ENCODE peak calls at places on chromosome 1, in nine cellular contexts. B is tibial artery, A is lower lobe of right lung, H is right lobe of liver, J is adrenal gland, N is GM12865, D is pancreas, X is cardiac fibroblast, T is astrocyte of the spinal cord. F is an unnamed sample.

GRCh38 chr1:206935491-206936067 is 10.7 kb downstream of the PIGR start:
- DNase-seq in B (no peak), A (peak; percentile 70), H (peak; percentile 84), J (no peak), N (peak; percentile 65), D (peak; percentile 49), X (peak; percentile 38), T (no peak), F (peak; percentile 39)

GRCh38 chr1:207027221-207027777 is 5.3 kb downstream of the C1orf116 start:
- DNase-seq in B (no peak), A (peak; percentile 63), H (no peak), J (peak; percentile 50), N (no peak), D (no peak), X (peak; percentile 72), T (peak; percentile 60), F (peak; percentile 28)

GRCh38 chr1:119779869-119780356 is 11.2 kb upstream of the HMGCS2 start:
- DNase-seq in B (no peak), A (no peak), H (peak; percentile 92), J (no peak), N (no peak), D (peak; percentile 44), X (peak; percentile 6), T (no peak), F (peak; percentile 59)

GRCh38 chr1:46940307-46940706 is 969 bp downstream of the CYP4A11 start:
- DNase-seq in B (no peak), A (no peak), H (peak; percentile 92), J (no peak), N (no peak), D (no peak), X (no peak), T (no peak), F (no peak)

GRCh38 chr1:51576923-51577322 is 40.0 kb upstream of the OSBPL9 start:
- DNase-seq in B (no peak), A (no peak), H (no peak), J (no peak), N (no peak), D (no peak), X (no peak), T (no peak), F (no peak)

GRCh38 chr1:112011231-112011630 is 21.8 kb upstream of the KCND3 start:
- DNase-seq in B (peak; percentile 25), A (no peak), H (no peak), J (peak; percentile 75), N (no peak), D (peak; percentile 6), X (peak; percentile 44), T (peak; percentile 17), F (peak; percentile 47)

GRCh38 chr1:236945002-236945401 is 59.2 kb downstream of the MT1HL1 start:
- DNase-seq in B (no peak), A (no peak), H (no peak), J (no peak), N (no peak), D (no peak), X (no peak), T (no peak), F (no peak)

GRCh38 chr1:34050711-34051485 is 114.1 kb downstream of the CSMD2 start:
- DNase-seq in B (no peak), A (no peak), H (no peak), J (no peak), N (no peak), D (no peak), X (no peak), T (no peak), F (no peak)

GRCh38 chr1:115056395-115056798 is 26.8 kb downstream of the TSHB start:
- DNase-seq in B (no peak), A (no peak), H (no peak), J (no peak), N (no peak), D (no peak), X (peak; percentile 48), T (peak; percentile 43), F (peak; percentile 14)

GRCh38 chr1:40267767-40268187 is 9.7 kb downstream of the ZMPSTE24 start:
- DNase-seq in B (no peak), A (no peak), H (no peak), J (peak; percentile 53), N (no peak), D (peak; percentile 66), X (peak; percentile 97), T (peak; percentile 91), F (peak; percentile 29)

GRCh38 chr1:154726903-154727302 is 118.9 kb upstream of the ADAR start:
- DNase-seq in B (no peak), A (no peak), H (no peak), J (no peak), N (no peak), D (no peak), X (no peak), T (no peak), F (no peak)

GRCh38 chr1:248822148-248823032 is 3.3 kb downstream of the SH3BP5L start:
- DNase-seq in B (no peak), A (no peak), H (no peak), J (no peak), N (peak; percentile 49), D (no peak), X (no peak), T (no peak), F (no peak)

GRCh38 chr1:248820041-248820585 is 5.6 kb downstream of the SH3BP5L start:
- DNase-seq in B (no peak), A (no peak), H (no peak), J (no peak), N (no peak), D (no peak), X (no peak), T (no peak), F (no peak)

GRCh38 chr1:248821641-248822040 is 4.1 kb downstream of the SH3BP5L start:
- DNase-seq in B (no peak), A (no peak), H (no peak), J (no peak), N (no peak), D (no peak), X (no peak), T (no peak), F (no peak)

GRCh38 chr1:248818505-248819374 is 7.0 kb downstream of the SH3BP5L start:
- DNase-seq in B (no peak), A (no peak), H (no peak), J (no peak), N (no peak), D (no peak), X (no peak), T (no peak), F (no peak)

GRCh38 chr1:248821101-248821500 is 4.6 kb downstream of the SH3BP5L start:
- DNase-seq in B (no peak), A (no peak), H (no peak), J (peak; percentile 79), N (no peak), D (no peak), X (peak; percentile 92), T (peak; percentile 58), F (peak; percentile 94)
- H3K4me3 ChIP-seq in B (no peak overlapping the region), A (no peak overlapping the region), H (no peak overlapping the region), J (no peak overlapping the region), N (no peak overlapping the region), D (no peak overlapping the region), X (no peak overlapping the region), T (no peak overlapping the region), F (no peak overlapping the region)

GRCh38 chr1:84890581-84890980 is 2.4 kb downstream of the LPAR3 start:
- DNase-seq in B (no peak), A (no peak), H (no peak), J (no peak), N (no peak), D (no peak), X (no peak), T (no peak), F (no peak)

GRCh38 chr1:84888753-84889152 is 4.3 kb downstream of the LPAR3 start:
- DNase-seq in B (no peak), A (no peak), H (no peak), J (no peak), N (no peak), D (no peak), X (peak; percentile 28), T (no peak), F (no peak)

GRCh38 chr1:84896279-84896678 is 3.3 kb upstream of the LPAR3 start:
- DNase-seq in B (no peak), A (no peak), H (no peak), J (no peak), N (no peak), D (no peak), X (no peak), T (no peak), F (no peak)

GRCh38 chr1:84889437-84889836 is 3.6 kb downstream of the LPAR3 start:
- DNase-seq in B (no peak), A (no peak), H (no peak), J (no peak), N (no peak), D (no peak), X (peak; percentile 50), T (no peak), F (no peak)

DNA sequence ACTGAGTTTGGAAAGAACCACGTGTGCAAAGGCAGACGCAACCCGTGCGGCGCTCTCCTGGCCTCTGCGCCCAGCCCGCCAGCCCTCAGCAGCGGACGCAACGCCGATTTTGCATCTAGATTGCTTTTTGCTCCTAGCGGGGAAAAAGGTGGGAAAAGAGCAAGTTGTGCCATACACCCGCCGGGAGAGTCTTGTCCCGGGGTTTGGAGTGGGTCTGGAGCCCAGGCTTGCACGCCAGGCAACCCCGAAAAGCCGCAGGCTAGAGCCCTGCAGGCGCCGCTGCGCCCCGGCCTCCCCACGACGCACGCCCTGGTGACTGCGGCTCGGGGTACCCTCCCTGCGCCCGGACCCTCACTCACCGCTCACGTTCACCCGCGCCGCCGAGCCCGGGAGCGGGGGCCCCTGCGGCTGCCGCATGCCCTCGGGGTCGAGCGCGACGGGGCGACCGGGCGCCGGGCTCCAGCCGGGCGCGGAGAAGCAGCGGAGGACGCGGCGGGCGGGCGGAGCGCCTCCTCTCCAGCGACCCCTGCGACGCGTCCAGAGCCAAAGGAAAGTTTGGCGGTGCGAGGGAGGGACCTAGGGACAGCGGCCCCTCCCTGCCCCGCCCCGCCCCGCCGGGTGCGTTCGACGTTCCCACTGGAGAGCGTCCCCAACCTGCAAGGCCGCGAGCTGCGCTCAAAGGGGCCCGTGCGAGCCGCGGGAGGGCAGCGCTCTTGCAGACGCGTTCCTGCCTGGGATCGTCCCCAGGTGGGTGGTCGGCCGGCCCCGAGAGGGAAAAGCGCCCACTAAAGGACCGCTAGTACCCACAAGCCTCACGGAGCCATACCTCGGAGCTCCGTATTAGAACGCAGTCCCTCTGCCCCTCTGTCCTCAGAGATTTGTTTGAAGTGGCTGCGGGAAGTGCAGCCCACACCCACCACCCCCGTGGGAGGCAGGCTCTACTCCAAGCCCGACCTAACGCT is at the start of gene LPAR3:
- DNase-seq in B (no peak), A (peak; percentile 55), H (no peak), J (no peak), N (no peak), D (peak; percentile 78), X (peak; percentile 25), T (no peak), F (peak; percentile 72)
- TF ChIP-seq CTCF in B (no peak), A (no peak), H (no peak), J (no peak), N (no peak), D (no peak), X (no peak), T (no peak), F (no peak)

GRCh38 chr1:85047144-85047471 is 1.2 kb downstream of the MCOLN3 start:
- DNase-seq in B (no peak), A (no peak), H (no peak), J (no peak), N (no peak), D (no peak), X (no peak), T (no peak), F (no peak)
- H3K4me3 ChIP-seq in B (no peak overlapping the region), A (peak overlapping the region; percentile 59), H (no peak overlapping the region), J (no peak overlapping the region), N (no peak overlapping the region), D (peak overlapping the region; percentile 63), X (no peak overlapping the region), T (no peak overlapping the region), F (no peak overlapping the region)

GRCh38 chr1:231757101-231757404 is 130.5 kb downstream of the DISC1 start:
- DNase-seq in B (no peak), A (no peak), H (no peak), J (no peak), N (no peak), D (no peak), X (no peak), T (no peak), F (no peak)
- TF ChIP-seq CTCF in B (no peak), A (peak; percentile 3), H (no peak), J (no peak), N (no peak), D (peak; percentile 8), X (no peak), T (no peak), F (no peak)

F was measured in foreskin fibroblast.